ENCODE peak calls at places on chromosomes 7 and 10, in six cellular contexts. G, R, Q, C, L and H are unnamed samples.

GRCh38 chr7:108253275-108254044 is 123.3 kb upstream of the LAMB4 start:
- DNase-seq in G (no peak), C (peak; percentile 36), R (no peak), Q (no peak), L (no peak), H (no peak)

GRCh38 chr10:101066146-101066889 is 4.5 kb downstream of the KAZALD1 start:
- DNase-seq in L (no peak), R (peak; percentile 54), G (peak; percentile 51), C (peak; percentile 93), Q (no peak), H (peak; percentile 76)

GRCh38 chr10:28219241-28219640 is 83.6 kb downstream of the MPP7 start:
- DNase-seq in L (no peak), C (peak; percentile 3), Q (no peak), R (no peak), G (no peak), H (no peak)

GRCh38 chr10:84755311-84755710 is 426.9 kb downstream of the CCSER2 start:
- DNase-seq in R (no peak), L (no peak), Q (no peak), C (no peak), G (no peak), H (no peak)

GRCh38 chr10:26755443-26755903 is 58.0 kb downstream of the PDSS1 start:
- DNase-seq in G (no peak), C (peak; percentile 54), L (no peak), R (no peak), Q (peak; percentile 53), H (no peak)

GRCh38 chr7:18320971-18321567 is 174.5 kb upstream of the HDAC9 start:
- DNase-seq in C (peak; percentile 71), G (no peak), R (no peak), Q (peak; percentile 24), L (no peak), H (no peak)

GRCh38 chr7:110922906-110923305 is 168.0 kb upstream of the LRRN3 start:
- DNase-seq in R (no peak), L (no peak), Q (no peak), C (peak; percentile 78), G (no peak), H (no peak)

GRCh38 chr10:1807924-1808323 is 70.6 kb upstream of the ADARB2 start:
- DNase-seq in C (no peak), R (no peak), L (no peak), Q (no peak), G (no peak), H (no peak)

GRCh38 chr10:132455986-132456847 is 59.2 kb downstream of the PWWP2B start:
- DNase-seq in G (no peak), L (no peak), Q (no peak), C (no peak), R (no peak), H (no peak)

GRCh38 chr7:157433628-157434027 is 96.8 kb downstream of the DNAJB6 start:
- DNase-seq in G (no peak), Q (no peak), C (no peak), L (no peak), R (no peak), H (peak; percentile 47)

GRCh38 chr7:105046414-105046813 is 32.4 kb downstream of the KMT2E start:
- DNase-seq in R (no peak), G (no peak), Q (no peak), C (peak; percentile 83), L (no peak), H (no peak)

GRCh38 chr10:71213761-71214440 is 1.5 kb downstream of the UNC5B start:
- DNase-seq in G (no peak), L (no peak), C (peak; percentile 85), Q (no peak), R (peak; percentile 44), H (no peak)

GRCh38 chr10:74892874-74893273 is 66.5 kb downstream of the KAT6B start:
- DNase-seq in Q (no peak), C (no peak), L (no peak), R (no peak), G (no peak), H (no peak)

GRCh38 chr10:58513189-58514101 is 773 bp downstream of the BICC1 start:
- DNase-seq in Q (no peak), L (no peak), G (no peak), R (peak; percentile 43), C (peak; percentile 70), H (peak; percentile 68)

GRCh38 chr7:78317371-78317770 is 518.8 kb downstream of the PHTF2 start:
- DNase-seq in Q (no peak), R (no peak), G (no peak), L (no peak), C (no peak), H (no peak)

GRCh38 chr10:42952931-42953683 is 123.8 kb upstream of the RET start:
- DNase-seq in G (no peak), C (no peak), R (peak; percentile 29), L (no peak), Q (no peak), H (no peak)

GRCh38 chr7:43944286-43944685 is 18.1 kb downstream of the UBE2D4 start:
- DNase-seq in G (no peak), L (no peak), R (no peak), Q (no peak), C (no peak), H (no peak)